ENCODE peak calls at places on chromosomes 4 and X, in eight cellular contexts. Y is uterus; I is left ventricle myocardium inferior; N is neural progenitor cell; W is esophagus squamous epithelium; F is CD4-positive, CD25-positive, alpha-beta regulatory T cell; E is upper lobe of right lung; V is aorta. R is an unnamed sample. For H3K9me3 and H3K36me3, the result is how much of the 10 kb centered on the place peaks cover.

GRCh38 chrX:38278682-38279081 is 48.6 kb downstream of the RPGR start:
- DNase-seq in E (no peak), V (no peak), F (no peak), W (no peak), Y (no peak), N (no peak), I (no peak), R (peak)

GRCh38 chr4:25908491-25908901 is 5.5 kb upstream of the SMIM20 start:
- DNase-seq in W (no peak), I (no peak), V (no peak), N (no peak), Y (no peak), F (no peak), E (no peak), R (no peak)

GRCh38 chrX:41333994-41334865 is at the start of gene DDX3X:
- DNase-seq in F (peak), I (peak), N (peak), E (peak), Y (peak), W (peak), V (peak), R (peak)

GRCh38 chr4:87512400-87512799 is 16.8 kb downstream of the SPARCL1 start:
- DNase-seq in N (no peak), F (no peak), E (no peak), Y (no peak), V (no peak), W (no peak), I (no peak), R (no peak)

GRCh38 chr4:107349266-107349665 is 313.2 kb upstream of the DKK2 start:
- DNase-seq in W (no peak), F (no peak), N (no peak), E (no peak), V (no peak), I (no peak), Y (no peak), R (no peak)

GRCh38 chrX:39396358-39396995 is 595.2 kb downstream of the MID1IP1 start:
- DNase-seq in E (no peak), Y (no peak), F (no peak), I (no peak), W (no peak), V (no peak), N (peak), R (no peak)

GRCh38 chr4:56619160-56619559 is 61.9 kb downstream of the HOPX start:
- DNase-seq in N (no peak), E (no peak), I (no peak), W (no peak), F (no peak), Y (no peak), V (no peak), R (no peak)

GRCh38 chr4:26874110-26874509 is 13.5 kb downstream of the STIM2 start:
- DNase-seq in F (no peak), Y (no peak), E (no peak), V (no peak), W (no peak), I (no peak), N (no peak), R (no peak)

GRCh38 chr4:144709793-144710525 is 64.0 kb downstream of the HHIP start:
- DNase-seq in Y (no peak), I (no peak), V (no peak), E (no peak), N (no peak), F (no peak), W (no peak), R (no peak)

GRCh38 chr4:112515278-112516075 is 503 bp downstream of the NEUROG2 start:
- DNase-seq in E (peak), I (no peak), W (peak), F (no peak), Y (no peak), N (peak), V (no peak), R (no peak)

GRCh38 chrX:8738588-8739189 is 6.8 kb upstream of the ANOS1 start:
- DNase-seq in N (peak), W (no peak), I (no peak), Y (no peak), V (no peak), E (no peak), F (no peak), R (peak)

GRCh38 chr4:143336828-143337599 is at the start of gene GAB1:
- DNase-seq in V (peak), N (peak), Y (peak), I (peak), F (no peak), E (peak), W (no peak), R (peak)

GRCh38 chr4:156754832-156755570 is 216.6 kb downstream of the PDGFC start:
- DNase-seq in W (no peak), Y (no peak), I (no peak), N (no peak), V (no peak), E (no peak), F (no peak), R (no peak)

GRCh38 chrX:31606796-31607195 is 535.0 kb upstream of the FTHL17 start:
- DNase-seq in I (no peak), F (no peak), V (no peak), W (no peak), Y (no peak), N (no peak), E (no peak), R (no peak)

GRCh38 chrX:113833096-113833495 is 750.8 kb upstream of the HTR2C start:
- DNase-seq in N (no peak), Y (no peak), E (no peak), I (no peak), F (no peak), V (no peak), W (no peak), R (no peak)

GRCh38 chrX:113833656-113834055 is 750.2 kb upstream of the HTR2C start:
- DNase-seq in I (no peak), N (no peak), E (no peak), V (no peak), W (no peak), F (no peak), Y (no peak), R (no peak)

GRCh38 chrX:113828470-113828869 is 755.4 kb upstream of the HTR2C start:
- DNase-seq in Y (no peak), F (no peak), V (no peak), I (no peak), E (no peak), N (peak), W (no peak), R (no peak)
- H3K9me3 ChIP-seq in Y (under half), F (under half), V (under half), I (under half), E (under half), N (under half), W (under half), R (under half)

GRCh38 chr4:39913466-39913865 is 64.2 kb downstream of the PDS5A start:
- DNase-seq in V (no peak), I (no peak), F (no peak), E (no peak), Y (no peak), N (no peak), W (no peak), R (no peak)
- H3K36me3 ChIP-seq in V (under half), I (half or more), F (half or more), E (half or more), Y (under half), N (under half), W (under half), R (half or more)

GRCh38 chrX:71304561-71304960 is 3.0 kb downstream of the ITGB1BP2 start:
- DNase-seq in Y (no peak), V (no peak), E (no peak), I (no peak), W (no peak), N (no peak), F (no peak), R (no peak)

GRCh38 chrX:71296806-71297205 is 4.7 kb upstream of the ITGB1BP2 start:
- DNase-seq in W (no peak), F (no peak), N (no peak), V (no peak), Y (no peak), I (no peak), E (no peak), R (no peak)

GRCh38 chrX:71302461-71303213 is 1.1 kb downstream of the ITGB1BP2 start:
- DNase-seq in Y (no peak), E (no peak), N (no peak), F (no peak), I (no peak), W (no peak), V (no peak), R (no peak)

GRCh38 chrX:71298119-71298518 is 3.4 kb upstream of the ITGB1BP2 start:
- DNase-seq in F (no peak), I (no peak), E (no peak), W (no peak), V (no peak), Y (no peak), N (no peak), R (no peak)

DNA sequence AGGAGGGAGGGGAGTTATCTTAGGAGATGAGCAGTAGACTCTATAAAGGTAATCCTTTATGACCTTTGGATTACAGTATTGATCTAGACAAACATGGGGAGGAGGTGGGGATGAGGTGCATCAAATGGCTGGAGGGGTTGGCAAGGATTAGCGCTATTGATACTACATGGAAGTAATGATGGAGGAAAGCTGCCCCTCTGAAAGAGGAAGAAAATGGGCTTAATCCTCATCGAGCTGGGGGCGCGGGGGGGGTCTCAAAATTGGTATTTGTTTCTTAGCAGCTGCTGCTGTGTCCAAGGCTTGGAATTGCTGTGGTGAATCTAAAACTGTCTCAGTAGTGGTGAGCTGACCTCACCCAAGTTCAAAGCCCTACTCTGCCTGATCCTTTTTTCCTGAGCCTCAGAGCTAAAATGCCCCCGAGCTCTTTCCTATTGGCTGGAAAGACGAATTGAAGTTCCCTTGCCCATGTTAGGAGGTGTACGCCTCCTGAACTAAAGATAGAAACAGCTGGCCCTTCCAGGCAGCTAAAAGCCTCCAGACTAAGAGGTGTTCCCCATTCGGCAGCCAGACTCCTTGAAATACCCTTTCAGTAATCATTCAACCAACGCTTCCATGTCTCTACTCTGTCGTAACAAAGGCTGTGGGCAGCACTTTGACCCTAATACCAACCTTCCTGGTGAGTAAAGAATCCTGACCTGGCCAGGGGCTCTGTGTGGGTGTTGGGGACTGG is at the start of gene ITGB1BP2:
- DNase-seq in Y (peak), W (no peak), E (no peak), F (no peak), V (no peak), N (no peak), I (peak), R (peak)
- H3K27ac ChIP-seq in Y (peak), W (no peak), E (no peak), F (no peak), V (peak), N (no peak), I (peak), R (peak)

DNA sequence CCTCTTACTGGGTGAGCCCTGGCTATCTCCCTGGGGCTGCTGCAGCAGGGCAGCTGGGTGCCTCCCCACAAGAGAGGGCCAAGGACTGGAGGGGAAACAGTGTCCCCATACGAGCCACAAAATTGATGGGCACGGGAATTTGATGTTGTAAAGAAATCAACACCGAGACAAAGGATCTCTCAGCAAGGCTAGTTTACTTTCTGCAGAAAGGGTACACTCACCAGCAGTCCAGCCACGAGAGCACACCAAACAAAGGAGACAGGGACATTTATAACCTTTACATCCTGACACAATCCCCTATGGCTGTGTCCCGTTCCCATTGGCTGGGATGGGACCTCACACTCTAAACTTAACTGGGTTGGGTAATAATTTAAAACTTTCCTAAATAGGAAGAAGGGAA is 25.9 kb downstream of the METAP1 start:
- DNase-seq in W (no peak), N (no peak), I (no peak), E (no peak), V (no peak), Y (no peak), F (no peak), R (no peak)
- H3K9me3 ChIP-seq in W (under half), N (under half), I (under half), E (under half), V (under half), Y (under half), F (under half), R (under half)